ENCODE peak calls at places on chromosomes 16 and 17, in four cellular contexts. O is AG04449, H is thoracic aorta, R is astrocyte of the cerebellum. T is an unnamed sample.

GRCh38 chr17:61720016-61720795 is 129.2 kb upstream of the NACA2 start:
- DNase-seq in H (no peak), O (no peak), R (no peak), T (no peak)

GRCh38 chr17:6557040-6557438 is 684 bp upstream of the PITPNM3 start:
- DNase-seq in O (no peak), H (no peak), R (no peak), T (no peak)

GRCh38 chr17:28624148-28624547 is 10.2 kb upstream of the RSKR start:
- DNase-seq in H (no peak), O (no peak), R (no peak), T (no peak)

GRCh38 chr17:49312722-49313121 is 49.3 kb downstream of the ZNF652 start:
- DNase-seq in H (no peak), R (no peak), O (no peak), T (no peak)

GRCh38 chr17:50200447-50201225 is 795 bp downstream of the COL1A1 start:
- DNase-seq in R (peak; percentile 93), O (no peak), H (peak; percentile 81), T (no peak)

GRCh38 chr17:6330936-6331335 is 104.0 kb downstream of the AIPL1 start:
- DNase-seq in O (no peak), H (no peak), R (no peak), T (no peak)

GRCh38 chr17:6556121-6557039 is at the start of gene PITPNM3:
- DNase-seq in H (no peak), R (no peak), O (no peak), T (no peak)

GRCh38 chr17:55177159-55177913 is 87.4 kb upstream of the HLF start:
- DNase-seq in R (no peak), H (no peak), O (no peak), T (peak; percentile 16)

GRCh38 chr17:74569392-74570003 is 2.2 kb upstream of the CD300H start:
- DNase-seq in H (peak; percentile 35), O (peak; percentile 68), R (peak; percentile 92), T (peak; percentile 17)

GRCh38 chr16:78130950-78131349 is 31.5 kb downstream of the WWOX start:
- DNase-seq in O (no peak), R (no peak), H (no peak), T (no peak)

GRCh38 chr16:82699711-82700495 is 73.1 kb downstream of the CDH13 start:
- DNase-seq in O (peak; percentile 59), R (peak; percentile 70), H (no peak), T (peak; percentile 67)

GRCh38 chr17:49576121-49576905 is 642 bp downstream of the NXPH3 start:
- DNase-seq in O (no peak), H (no peak), R (no peak), T (no peak)

GRCh38 chr16:74477226-74477625 is 55.9 kb upstream of the CLEC18B start:
- DNase-seq in R (no peak), H (no peak), O (no peak), T (no peak)

GRCh38 chr17:76585649-76586593 is at the start of gene ST6GALNAC2:
- DNase-seq in R (no peak), O (no peak), H (no peak), T (no peak)

GRCh38 chr17:80730739-80731138 is 186.1 kb downstream of the RPTOR start:
- DNase-seq in R (no peak), O (no peak), H (no peak), T (no peak)

GRCh38 chr16:23594186-23594585 is 1.9 kb downstream of the NDUFAB1 start:
- DNase-seq in R (no peak), O (no peak), H (no peak), T (no peak)

GRCh38 chr16:67489401-67490083 is 6.2 kb upstream of the AGRP start:
- DNase-seq in O (no peak), R (no peak), H (no peak), T (no peak)

GRCh38 chr17:6269474-6269873 is 165.4 kb downstream of the AIPL1 start:
- DNase-seq in H (no peak), R (peak; percentile 59), O (no peak), T (no peak)

GRCh38 chr17:59435238-59435637 is 103.8 kb downstream of the YPEL2 start:
- DNase-seq in H (no peak), O (no peak), R (peak; percentile 33), T (no peak)

GRCh38 chr16:55184052-55184451 is 140.0 kb upstream of the IRX6 start:
- DNase-seq in H (no peak), R (no peak), O (no peak), T (no peak)

GRCh38 chr17:56681561-56682266 is 88.2 kb downstream of the NOG start:
- DNase-seq in H (no peak), O (peak; percentile 54), R (peak; percentile 94), T (peak; percentile 86)

GRCh38 chr16:81713295-81713772 is 65.8 kb upstream of the PLCG2 start:
- DNase-seq in H (no peak), O (no peak), R (no peak), T (no peak)

GRCh38 chr17:70767102-70767701 is 597.9 kb downstream of the KCNJ2 start:
- DNase-seq in R (peak; percentile 32), O (no peak), H (no peak), T (peak; percentile 4)

GRCh38 chr17:28993645-28994426 is 12.0 kb downstream of the SEZ6 start:
- DNase-seq in O (no peak), H (no peak), R (no peak), T (no peak)

GRCh38 chr17:58333396-58334207 is 5.0 kb upstream of the TSPOAP1 start:
- DNase-seq in R (no peak), H (no peak), O (no peak), T (no peak)

GRCh38 chr17:78168906-78169793 is 769 bp downstream of the SYNGR2 start:
- DNase-seq in O (no peak), R (no peak), H (no peak), T (no peak)

GRCh38 chr16:74568961-74569631 is 37.8 kb downstream of the GLG1 start:
- DNase-seq in O (peak; percentile 44), H (no peak), R (no peak), T (no peak)

GRCh38 chr17:17062866-17063265 is 20.6 kb downstream of the MPRIP start:
- DNase-seq in H (no peak), R (no peak), O (no peak), T (no peak)

GRCh38 chr16:88815901-88816589 is 4.3 kb upstream of the APRT start:
- DNase-seq in H (no peak), R (no peak), O (no peak), T (no peak)

GRCh38 chr17:43713494-43714162 is 45.0 kb downstream of the SOST start:
- DNase-seq in H (no peak), R (no peak), O (no peak), T (no peak)

GRCh38 chr17:1315891-1316403 is 36.5 kb downstream of the TRARG1 start:
- DNase-seq in H (peak; percentile 40), O (no peak), R (no peak), T (no peak)

GRCh38 chr17:31559647-31560501 is 168.4 kb downstream of the RAB11FIP4 start:
- DNase-seq in O (no peak), R (no peak), H (no peak), T (no peak)

GRCh38 chr17:19677736-19678379 is 29.3 kb downstream of the ALDH3A2 start:
- DNase-seq in O (no peak), R (no peak), H (no peak), T (no peak)

GRCh38 chr16:62038646-62039045 is 2.4 kb upstream of the CDH8 start:
- DNase-seq in O (no peak), H (no peak), R (no peak), T (no peak)

GRCh38 chr16:62036807-62037135 is 533 bp upstream of the CDH8 start:
- DNase-seq in O (no peak), R (no peak), H (no peak), T (no peak)

GRCh38 chr16:62038225-62038624 is 2.0 kb upstream of the CDH8 start:
- DNase-seq in O (no peak), R (no peak), H (no peak), T (no peak)

GRCh38 chr16:62036101-62036806 is at the start of gene CDH8:
- DNase-seq in H (no peak), R (no peak), O (no peak), T (no peak)

DNA sequence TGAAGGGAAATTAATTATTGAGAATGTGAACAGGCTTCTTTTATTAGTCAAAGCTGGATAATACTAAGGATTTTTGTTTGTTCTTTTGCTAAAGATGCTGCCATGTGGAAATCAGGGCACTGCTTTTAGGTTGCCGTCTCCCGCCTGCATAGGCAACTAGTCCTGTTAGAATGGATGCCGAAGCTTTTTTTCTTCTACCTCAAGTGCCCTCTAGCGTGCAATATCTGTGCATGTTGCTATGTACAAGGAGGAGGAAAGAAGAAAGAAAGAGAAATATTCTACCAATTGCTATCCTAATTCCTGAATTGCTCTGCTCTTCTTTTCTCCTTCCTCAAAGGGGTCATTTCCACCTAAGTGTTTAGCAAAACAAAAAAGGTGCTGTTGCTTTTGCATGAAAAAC is 5.2 kb upstream of the CDH8 start:
- DNase-seq in O (peak; percentile 7), R (peak; percentile 47), H (no peak), T (no peak)
- TF ChIP-seq CTCF in O (peak; percentile 58), R (peak; percentile 78), H (peak; percentile 57), T (no peak)

DNA sequence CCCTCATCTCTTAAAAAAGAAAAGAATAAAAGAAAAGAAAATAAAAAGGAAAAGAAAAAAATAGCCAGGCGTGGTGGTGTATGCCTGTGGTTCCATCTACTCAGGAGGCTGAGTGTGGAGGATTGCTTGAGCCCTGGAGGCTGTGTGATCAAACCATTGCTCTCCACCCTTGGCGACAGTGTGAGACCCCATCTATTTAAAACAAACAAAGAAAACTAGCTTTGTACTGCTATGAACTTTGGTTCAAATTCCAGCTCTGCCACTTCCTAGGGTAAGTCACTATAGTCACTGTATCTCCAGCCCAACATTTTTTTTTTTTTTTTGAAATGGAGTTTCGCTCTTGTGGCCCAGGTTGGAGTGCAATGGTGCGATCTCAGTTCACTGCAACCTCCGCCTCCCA is 4.2 kb downstream of the CTF1 start:
- DNase-seq in H (no peak), R (no peak), O (no peak), T (no peak)
- H3K4me3 ChIP-seq in H (no peak overlapping the region), R (no peak overlapping the region), O (no peak overlapping the region), T (no peak overlapping the region)

GRCh38 chr16:57091990-57092785 is at the start of gene CPNE2:
- DNase-seq in O (no peak), R (no peak), H (no peak), T (no peak)

GRCh38 chr16:57093845-57094564 is 1.6 kb downstream of the CPNE2 start:
- DNase-seq in O (no peak), R (no peak), H (no peak), T (no peak)

GRCh38 chr16:57091200-57091989 is 988 bp upstream of the CPNE2 start:
- DNase-seq in O (no peak), H (peak; percentile 19), R (no peak), T (no peak)

GRCh38 chr16:57094911-57095310 is 2.5 kb downstream of the CPNE2 start:
- DNase-seq in R (no peak), O (no peak), H (no peak), T (no peak)

GRCh38 chr16:57092786-57093301 is 461 bp downstream of the CPNE2 start:
- DNase-seq in O (no peak), R (no peak), H (no peak), T (no peak)
- TF ChIP-seq CTCF in O (peak; percentile 58), R (peak; percentile 46), H (peak; percentile 53), T (peak; percentile 43)

GRCh38 chr16:27270389-27270788 is 1.8 kb upstream of the NSMCE1 start:
- DNase-seq in O (no peak), H (no peak), R (no peak), T (no peak)

GRCh38 chr16:27267037-27267677 is 1.4 kb downstream of the NSMCE1 start:
- DNase-seq in O (no peak), R (no peak), H (no peak), T (no peak)

GRCh38 chr16:27269300-27270150 is 953 bp upstream of the NSMCE1 start:
- DNase-seq in H (no peak), O (no peak), R (no peak), T (no peak)

GRCh38 chr16:27265982-27266381 is 2.6 kb downstream of the NSMCE1 start:
- DNase-seq in O (no peak), H (no peak), R (no peak), T (no peak)

GRCh38 chr16:27268376-27269299 is at the start of gene NSMCE1:
- DNase-seq in H (peak; percentile 88), R (peak; percentile 91), O (peak; percentile 74), T (peak; percentile 89)
- H3K4me3 ChIP-seq in H (peak within 1 kb of the TSS; percentile 99), R (peak within 1 kb of the TSS; percentile 80), O (peak within 1 kb of the TSS; percentile 87), T (peak within 1 kb of the TSS; percentile 73)

T was measured in HFF-Myc.